ENCODE peak calls at places on chromosomes 13 and 19, in nine cellular contexts. C, B, T, K, D, I, F, V and R are unnamed samples.

GRCh38 chr13:94641432-94641941 is 39.8 kb downstream of the GPR180 start:
- DNase-seq in D (no peak), T (no peak), F (no peak), B (no peak), I (peak), C (peak), K (no peak), V (peak), R (no peak)

GRCh38 chr13:66994097-66994496 is 236.0 kb downstream of the PCDH9 start:
- DNase-seq in T (no peak), C (no peak), B (no peak), I (peak), K (no peak), D (peak), F (peak), V (no peak), R (peak)

GRCh38 chr13:41700790-41701310 is 243.5 kb downstream of the RGCC start:
- DNase-seq in F (no peak), T (no peak), B (no peak), D (no peak), V (peak), K (no peak), C (peak), I (peak), R (no peak)

GRCh38 chr19:35279985-35280821 is 2.1 kb upstream of the HAMP start:
- DNase-seq in C (no peak), D (no peak), F (no peak), V (no peak), K (no peak), T (no peak), B (no peak), I (no peak), R (no peak)

GRCh38 chr19:49502866-49503581 is 6.8 kb downstream of the RPS11 start:
- DNase-seq in T (no peak), K (no peak), I (peak), V (no peak), B (no peak), D (peak), C (peak), F (no peak), R (peak)

GRCh38 chr19:45569619-45570421 is 14.8 kb downstream of the OPA3 start:
- DNase-seq in C (no peak), I (peak), T (peak), V (no peak), F (peak), B (peak), D (peak), K (peak), R (peak)

GRCh38 chr19:35211545-35212230 is 16.9 kb downstream of the FAM187B start:
- DNase-seq in I (no peak), B (peak), V (no peak), K (peak), F (no peak), D (no peak), T (peak), C (no peak), R (no peak)

GRCh38 chr19:34241513-34242337 is 12.6 kb upstream of the GARRE1 start:
- DNase-seq in C (peak), K (no peak), T (no peak), I (peak), B (no peak), V (no peak), D (peak), F (peak), R (peak)

GRCh38 chr13:74218291-74218690 is 84.1 kb upstream of the KLF12 start:
- DNase-seq in K (no peak), D (no peak), B (no peak), T (no peak), I (no peak), F (no peak), V (no peak), C (no peak), R (no peak)

GRCh38 chr13:108195146-108195545 is 20.2 kb downstream of the LIG4 start:
- DNase-seq in T (no peak), F (no peak), B (no peak), V (no peak), I (no peak), C (no peak), K (no peak), D (no peak), R (no peak)

GRCh38 chr19:1082165-1082927 is 12.8 kb downstream of the POLR2E start:
- DNase-seq in I (peak), C (peak), T (peak), K (peak), B (peak), F (peak), D (peak), V (no peak), R (peak)

GRCh38 chr13:21717817-21718216 is 46.9 kb downstream of the FGF9 start:
- DNase-seq in I (no peak), C (no peak), T (no peak), K (no peak), V (no peak), D (no peak), B (no peak), F (peak), R (peak)

GRCh38 chr13:112708560-112709240 is 18.9 kb downstream of the ATP11A start:
- DNase-seq in F (no peak), B (no peak), V (no peak), D (no peak), I (no peak), K (no peak), C (no peak), T (no peak), R (no peak)

GRCh38 chr19:33302974-33303790 is 848 bp upstream of the CEBPA start:
- DNase-seq in I (peak), D (peak), T (no peak), C (no peak), K (no peak), B (no peak), V (peak), F (peak), R (peak)

GRCh38 chr13:48110132-48110868 is 15.4 kb upstream of the MED4 start:
- DNase-seq in T (no peak), C (no peak), K (no peak), D (no peak), I (no peak), F (no peak), V (no peak), B (no peak), R (no peak)

GRCh38 chr19:41535029-41535622 is 40.8 kb upstream of the CEACAM21 start:
- DNase-seq in V (no peak), T (no peak), C (no peak), I (no peak), F (no peak), D (no peak), K (no peak), B (no peak), R (no peak)

GRCh38 chr13:114089341-114089740 is 43.1 kb downstream of the RASA3 start:
- DNase-seq in I (no peak), C (no peak), T (no peak), F (no peak), B (no peak), K (no peak), V (no peak), D (no peak), R (peak)

GRCh38 chr19:33752018-33752790 is 44.5 kb upstream of the KCTD15 start:
- DNase-seq in D (no peak), K (no peak), T (no peak), V (no peak), B (no peak), I (peak), C (no peak), F (no peak), R (no peak)

GRCh38 chr19:46453661-46454060 is 17.7 kb downstream of the PNMA8A start:
- DNase-seq in B (no peak), F (no peak), C (no peak), D (no peak), I (no peak), V (no peak), T (no peak), K (no peak), R (no peak)

GRCh38 chr13:52348983-52349780 is 56.8 kb downstream of the THSD1 start:
- DNase-seq in V (no peak), C (no peak), K (no peak), B (no peak), I (peak), T (no peak), F (no peak), D (peak), R (no peak)

GRCh38 chr19:54104998-54105715 is 2.5 kb downstream of the NDUFA3 start:
- DNase-seq in I (no peak), C (no peak), B (no peak), V (no peak), F (no peak), T (no peak), K (no peak), D (no peak), R (no peak)

GRCh38 chr19:12994701-12995595 is at the start of gene NFIX:
- DNase-seq in F (peak), I (peak), V (no peak), B (peak), C (no peak), T (peak), K (no peak), D (no peak), R (no peak)

GRCh38 chr13:77034883-77035282 is 7.9 kb upstream of the FBXL3 start:
- DNase-seq in C (no peak), I (no peak), D (no peak), T (no peak), F (no peak), B (no peak), K (no peak), V (no peak), R (no peak)

GRCh38 chr13:113632706-113633484 is 25.1 kb downstream of the ATP4B start:
- DNase-seq in K (no peak), I (no peak), C (no peak), D (no peak), F (no peak), T (no peak), B (no peak), V (no peak), R (no peak)

GRCh38 chr19:15091918-15092753 is 10.1 kb downstream of the OR1I1 start:
- DNase-seq in V (peak), D (no peak), F (peak), K (no peak), I (peak), T (no peak), C (peak), B (peak), R (peak)

GRCh38 chr19:45641274-45642105 is 2.3 kb upstream of the EML2 start:
- DNase-seq in B (peak), F (peak), D (peak), V (peak), I (peak), T (peak), K (peak), C (peak), R (peak)

GRCh38 chr13:79402074-79402635 is 3.9 kb downstream of the RBM26 start:
- DNase-seq in D (no peak), B (no peak), T (no peak), V (no peak), K (no peak), F (no peak), C (no peak), I (no peak), R (no peak)

GRCh38 chr13:31614704-31615103 is 124.6 kb upstream of the RXFP2 start:
- DNase-seq in T (no peak), D (no peak), V (no peak), K (no peak), B (no peak), I (no peak), F (no peak), C (no peak), R (no peak)

GRCh38 chr13:58302349-58302748 is 670.8 kb downstream of the PCDH17 start:
- DNase-seq in V (no peak), B (no peak), F (no peak), T (no peak), D (no peak), I (no peak), K (no peak), C (no peak), R (no peak)

GRCh38 chr19:46639356-46640061 is 3.5 kb upstream of the GNG8 start:
- DNase-seq in V (peak), K (no peak), T (no peak), I (peak), F (peak), C (no peak), D (no peak), B (no peak), R (peak)

GRCh38 chr13:108176685-108177274 is 38.6 kb downstream of the LIG4 start:
- DNase-seq in V (no peak), C (no peak), D (peak), K (no peak), F (peak), T (peak), B (peak), I (peak), R (no peak)

GRCh38 chr13:99545979-99546378 is 44.7 kb downstream of the TM9SF2 start:
- DNase-seq in C (no peak), D (no peak), F (no peak), I (no peak), K (no peak), T (no peak), B (no peak), V (no peak), R (no peak)

GRCh38 chr19:12052057-12052570 is 647 bp downstream of the ZNF878 start:
- DNase-seq in B (no peak), C (no peak), K (no peak), D (no peak), F (no peak), V (no peak), T (no peak), I (peak), R (peak)

GRCh38 chr13:100694722-100695644 is 20.4 kb upstream of the TMTC4 start:
- DNase-seq in K (no peak), V (peak), B (no peak), I (peak), F (peak), T (no peak), C (no peak), D (peak), R (peak)

GRCh38 chr19:18292810-18293641 is 11.6 kb upstream of the JUND start:
- DNase-seq in F (peak), T (no peak), I (peak), D (peak), C (no peak), K (no peak), B (no peak), V (no peak), R (peak)

GRCh38 chr19:4966591-4966990 is 2.3 kb upstream of the KDM4B start:
- DNase-seq in I (no peak), C (no peak), K (no peak), F (no peak), V (no peak), B (no peak), T (no peak), D (no peak), R (no peak)

GRCh38 chr13:44147222-44147621 is 226.4 kb upstream of the SERP2 start:
- DNase-seq in D (no peak), V (no peak), I (peak), F (no peak), B (no peak), K (no peak), T (no peak), C (no peak), R (no peak)